ENCODE peak calls at places on chromosomes 7 and 10, in ten cellular contexts. One of them, this sample, is unnamed.
A peak's percentile ranks its signal among the peaks of the same experiment; 100 is the strongest.

GRCh38 chr7:50449501-50449880 is 659 bp downstream of the FIGNL1 start:
- DNase-seq in cardiac fibroblast: no peak
- DNase-seq in left lung: no peak
- DNase-seq in BJ: no peak
- DNase-seq in AG04450: no peak
- DNase-seq in CD8-positive, alpha-beta T cell: no peak
- DNase-seq in cardiac muscle cell: no peak
- DNase-seq in foreskin fibroblast: no peak
- DNase-seq in MM.1S: no peak
- DNase-seq in A673: peak; percentile 7
- DNase-seq in this sample: no peak

GRCh38 chr10:112613620-112614019 is 166.6 kb downstream of the VTI1A start:
- DNase-seq in left lung: no peak
- DNase-seq in AG04450: no peak
- DNase-seq in foreskin fibroblast: no peak
- DNase-seq in A673: no peak
- DNase-seq in cardiac muscle cell: no peak
- DNase-seq in BJ: no peak
- DNase-seq in MM.1S: no peak
- DNase-seq in cardiac fibroblast: no peak
- DNase-seq in CD8-positive, alpha-beta T cell: no peak
- DNase-seq in this sample: no peak

GRCh38 chr7:126157391-126157790 is 1095.3 kb downstream of the GRM8 start:
- DNase-seq in AG04450: no peak
- DNase-seq in left lung: no peak
- DNase-seq in A673: no peak
- DNase-seq in cardiac muscle cell: no peak
- DNase-seq in cardiac fibroblast: no peak
- DNase-seq in MM.1S: no peak
- DNase-seq in foreskin fibroblast: no peak
- DNase-seq in CD8-positive, alpha-beta T cell: no peak
- DNase-seq in BJ: no peak
- DNase-seq in this sample: no peak

GRCh38 chr7:70659263-70659662 is 472.7 kb upstream of the GALNT17 start:
- DNase-seq in left lung: no peak
- DNase-seq in CD8-positive, alpha-beta T cell: no peak
- DNase-seq in cardiac muscle cell: no peak
- DNase-seq in cardiac fibroblast: no peak
- DNase-seq in foreskin fibroblast: no peak
- DNase-seq in MM.1S: no peak
- DNase-seq in A673: no peak
- DNase-seq in BJ: no peak
- DNase-seq in AG04450: no peak
- DNase-seq in this sample: no peak

GRCh38 chr7:131610007-131610406 is 53.6 kb upstream of the PODXL start:
- DNase-seq in foreskin fibroblast: no peak
- DNase-seq in CD8-positive, alpha-beta T cell: no peak
- DNase-seq in cardiac fibroblast: no peak
- DNase-seq in A673: no peak
- DNase-seq in MM.1S: no peak
- DNase-seq in BJ: no peak
- DNase-seq in AG04450: no peak
- DNase-seq in left lung: no peak
- DNase-seq in cardiac muscle cell: no peak
- DNase-seq in this sample: no peak

GRCh38 chr7:39589323-39590111 is 23.3 kb downstream of the YAE1 start:
- DNase-seq in BJ: peak; percentile 70
- DNase-seq in CD8-positive, alpha-beta T cell: peak; percentile 34
- DNase-seq in foreskin fibroblast: peak; percentile 80
- DNase-seq in AG04450: no peak
- DNase-seq in A673: peak; percentile 60
- DNase-seq in MM.1S: peak; percentile 87
- DNase-seq in cardiac fibroblast: peak; percentile 98
- DNase-seq in cardiac muscle cell: peak; percentile 90
- DNase-seq in left lung: no peak
- DNase-seq in this sample: no peak

GRCh38 chr10:4691776-4692175 is 134.2 kb upstream of the AKR1E2 start:
- DNase-seq in BJ: no peak
- DNase-seq in MM.1S: no peak
- DNase-seq in A673: peak; percentile 81
- DNase-seq in CD8-positive, alpha-beta T cell: no peak
- DNase-seq in cardiac fibroblast: peak; percentile 75
- DNase-seq in AG04450: no peak
- DNase-seq in left lung: no peak
- DNase-seq in cardiac muscle cell: peak; percentile 58
- DNase-seq in foreskin fibroblast: peak; percentile 62
- DNase-seq in this sample: no peak

GRCh38 chr7:26625286-26625685 is 239.1 kb downstream of the SKAP2 start:
- DNase-seq in foreskin fibroblast: no peak
- DNase-seq in left lung: no peak
- DNase-seq in cardiac muscle cell: no peak
- DNase-seq in BJ: no peak
- DNase-seq in CD8-positive, alpha-beta T cell: no peak
- DNase-seq in cardiac fibroblast: no peak
- DNase-seq in A673: no peak
- DNase-seq in AG04450: no peak
- DNase-seq in MM.1S: no peak
- DNase-seq in this sample: no peak

GRCh38 chr7:82428186-82428961 is 15.2 kb downstream of the CACNA2D1 start:
- DNase-seq in A673: no peak
- DNase-seq in cardiac muscle cell: peak; percentile 73
- DNase-seq in AG04450: peak; percentile 49
- DNase-seq in MM.1S: no peak
- DNase-seq in BJ: peak; percentile 37
- DNase-seq in CD8-positive, alpha-beta T cell: no peak
- DNase-seq in cardiac fibroblast: peak; percentile 72
- DNase-seq in left lung: no peak
- DNase-seq in foreskin fibroblast: peak; percentile 79
- DNase-seq in this sample: no peak

GRCh38 chr10:50417906-50418697 is 166.8 kb upstream of the ASAH2 start:
- DNase-seq in cardiac muscle cell: peak; percentile 85
- DNase-seq in A673: peak; percentile 85
- DNase-seq in MM.1S: no peak
- DNase-seq in foreskin fibroblast: peak; percentile 93
- DNase-seq in BJ: peak; percentile 69
- DNase-seq in AG04450: peak; percentile 46
- DNase-seq in CD8-positive, alpha-beta T cell: peak; percentile 11
- DNase-seq in left lung: peak; percentile 88
- DNase-seq in cardiac fibroblast: peak; percentile 94
- DNase-seq in this sample: no peak

GRCh38 chr10:110350812-110351211 is 46.1 kb upstream of the SMNDC1 start:
- DNase-seq in AG04450: no peak
- DNase-seq in left lung: no peak
- DNase-seq in CD8-positive, alpha-beta T cell: no peak
- DNase-seq in MM.1S: no peak
- DNase-seq in cardiac muscle cell: no peak
- DNase-seq in foreskin fibroblast: no peak
- DNase-seq in A673: no peak
- DNase-seq in cardiac fibroblast: no peak
- DNase-seq in BJ: no peak
- DNase-seq in this sample: no peak

GRCh38 chr7:97555845-97556431 is 175.9 kb upstream of the TAC1 start:
- DNase-seq in cardiac muscle cell: no peak
- DNase-seq in foreskin fibroblast: no peak
- DNase-seq in MM.1S: no peak
- DNase-seq in left lung: no peak
- DNase-seq in AG04450: no peak
- DNase-seq in BJ: no peak
- DNase-seq in A673: no peak
- DNase-seq in cardiac fibroblast: peak; percentile 14
- DNase-seq in CD8-positive, alpha-beta T cell: no peak
- DNase-seq in this sample: peak; percentile 71

DNA sequence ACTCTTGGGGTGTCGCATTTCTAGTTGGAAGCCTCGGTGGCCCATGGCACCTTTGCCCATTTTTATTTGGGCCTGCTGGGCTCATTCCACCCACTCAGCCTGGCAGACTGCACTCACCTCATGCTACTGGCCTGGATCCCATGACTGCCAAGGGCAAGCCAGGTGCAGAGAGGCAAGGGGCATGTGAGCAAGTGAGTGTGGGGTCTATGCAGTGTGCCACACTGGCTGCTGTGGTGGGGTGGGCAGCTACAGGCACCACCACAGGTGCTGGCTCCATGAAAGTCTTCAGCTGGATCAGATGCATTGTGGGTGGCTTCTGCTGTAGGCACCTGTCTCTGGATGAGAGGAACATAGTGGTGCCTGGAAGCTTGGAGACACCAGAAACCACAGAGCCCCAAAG is 220.8 kb downstream of the POLR1F start:
- DNase-seq in cardiac fibroblast: no peak
- DNase-seq in A673: no peak
- DNase-seq in foreskin fibroblast: no peak
- DNase-seq in CD8-positive, alpha-beta T cell: no peak
- DNase-seq in left lung: no peak
- DNase-seq in AG04450: no peak
- DNase-seq in cardiac muscle cell: no peak
- DNase-seq in BJ: no peak
- DNase-seq in MM.1S: no peak
- DNase-seq in this sample: no peak
- H3K4me3 ChIP-seq in cardiac fibroblast: no peak overlapping the region
- H3K4me3 ChIP-seq in A673: no peak overlapping the region
- H3K4me3 ChIP-seq in foreskin fibroblast: no peak overlapping the region
- H3K4me3 ChIP-seq in CD8-positive, alpha-beta T cell: no peak overlapping the region
- H3K4me3 ChIP-seq in left lung: no peak overlapping the region
- H3K4me3 ChIP-seq in AG04450: no peak overlapping the region
- H3K4me3 ChIP-seq in cardiac muscle cell: no peak overlapping the region
- H3K4me3 ChIP-seq in BJ: no peak overlapping the region
- H3K4me3 ChIP-seq in MM.1S: no peak overlapping the region
- H3K4me3 ChIP-seq in this sample: no peak overlapping the region

GRCh38 chr7:158759749-158760444 is 55.3 kb upstream of the NCAPG2 start:
- DNase-seq in A673: no peak
- DNase-seq in CD8-positive, alpha-beta T cell: no peak
- DNase-seq in AG04450: no peak
- DNase-seq in cardiac fibroblast: no peak
- DNase-seq in foreskin fibroblast: no peak
- DNase-seq in left lung: no peak
- DNase-seq in cardiac muscle cell: no peak
- DNase-seq in BJ: no peak
- DNase-seq in MM.1S: no peak
- DNase-seq in this sample: no peak

GRCh38 chr7:158759245-158759614 is 54.6 kb upstream of the NCAPG2 start:
- DNase-seq in cardiac muscle cell: no peak
- DNase-seq in left lung: no peak
- DNase-seq in AG04450: no peak
- DNase-seq in CD8-positive, alpha-beta T cell: no peak
- DNase-seq in cardiac fibroblast: no peak
- DNase-seq in foreskin fibroblast: no peak
- DNase-seq in MM.1S: no peak
- DNase-seq in BJ: no peak
- DNase-seq in A673: no peak
- DNase-seq in this sample: no peak

GRCh38 chr7:158760445-158760764 is 55.8 kb upstream of the NCAPG2 start:
- DNase-seq in foreskin fibroblast: no peak
- DNase-seq in A673: no peak
- DNase-seq in MM.1S: no peak
- DNase-seq in BJ: no peak
- DNase-seq in AG04450: no peak
- DNase-seq in left lung: no peak
- DNase-seq in cardiac muscle cell: no peak
- DNase-seq in CD8-positive, alpha-beta T cell: no peak
- DNase-seq in cardiac fibroblast: no peak
- DNase-seq in this sample: no peak

GRCh38 chr7:158761945-158762344 is 57.3 kb upstream of the NCAPG2 start:
- DNase-seq in MM.1S: no peak
- DNase-seq in A673: no peak
- DNase-seq in foreskin fibroblast: no peak
- DNase-seq in left lung: no peak
- DNase-seq in AG04450: no peak
- DNase-seq in BJ: no peak
- DNase-seq in cardiac muscle cell: no peak
- DNase-seq in cardiac fibroblast: no peak
- DNase-seq in CD8-positive, alpha-beta T cell: no peak
- DNase-seq in this sample: no peak

GRCh38 chr7:158760936-158761335 is 56.3 kb upstream of the NCAPG2 start:
- DNase-seq in CD8-positive, alpha-beta T cell: no peak
- DNase-seq in foreskin fibroblast: no peak
- DNase-seq in A673: no peak
- DNase-seq in BJ: no peak
- DNase-seq in left lung: no peak
- DNase-seq in cardiac muscle cell: no peak
- DNase-seq in AG04450: no peak
- DNase-seq in MM.1S: no peak
- DNase-seq in cardiac fibroblast: no peak
- DNase-seq in this sample: no peak
- TF ChIP-seq CTCF in CD8-positive, alpha-beta T cell: peak; percentile 17
- TF ChIP-seq CTCF in foreskin fibroblast: peak; percentile 9
- TF ChIP-seq CTCF in A673: peak; percentile 36
- TF ChIP-seq CTCF in BJ: peak; percentile 22
- TF ChIP-seq CTCF in left lung: no peak
- TF ChIP-seq CTCF in cardiac muscle cell: peak; percentile 6
- TF ChIP-seq CTCF in AG04450: peak; percentile 24
- TF ChIP-seq CTCF in MM.1S: no peak
- TF ChIP-seq CTCF in cardiac fibroblast: peak; percentile 8
- TF ChIP-seq CTCF in this sample: peak; percentile 25

GRCh38 chr7:41006591-41006990 is 696.3 kb downstream of the INHBA start:
- DNase-seq in AG04450: no peak
- DNase-seq in left lung: no peak
- DNase-seq in CD8-positive, alpha-beta T cell: no peak
- DNase-seq in cardiac fibroblast: peak; percentile 81
- DNase-seq in BJ: no peak
- DNase-seq in foreskin fibroblast: peak; percentile 52
- DNase-seq in A673: no peak
- DNase-seq in MM.1S: no peak
- DNase-seq in cardiac muscle cell: peak; percentile 40
- DNase-seq in this sample: peak; percentile 50
- H3K4me3 ChIP-seq in AG04450: no peak overlapping the region
- H3K4me3 ChIP-seq in left lung: no peak overlapping the region
- H3K4me3 ChIP-seq in CD8-positive, alpha-beta T cell: no peak overlapping the region
- H3K4me3 ChIP-seq in cardiac fibroblast: no peak overlapping the region
- H3K4me3 ChIP-seq in BJ: no peak overlapping the region
- H3K4me3 ChIP-seq in foreskin fibroblast: no peak overlapping the region
- H3K4me3 ChIP-seq in A673: no peak overlapping the region
- H3K4me3 ChIP-seq in MM.1S: no peak overlapping the region
- H3K4me3 ChIP-seq in cardiac muscle cell: no peak overlapping the region
- H3K4me3 ChIP-seq in this sample: no peak overlapping the region

DNA sequence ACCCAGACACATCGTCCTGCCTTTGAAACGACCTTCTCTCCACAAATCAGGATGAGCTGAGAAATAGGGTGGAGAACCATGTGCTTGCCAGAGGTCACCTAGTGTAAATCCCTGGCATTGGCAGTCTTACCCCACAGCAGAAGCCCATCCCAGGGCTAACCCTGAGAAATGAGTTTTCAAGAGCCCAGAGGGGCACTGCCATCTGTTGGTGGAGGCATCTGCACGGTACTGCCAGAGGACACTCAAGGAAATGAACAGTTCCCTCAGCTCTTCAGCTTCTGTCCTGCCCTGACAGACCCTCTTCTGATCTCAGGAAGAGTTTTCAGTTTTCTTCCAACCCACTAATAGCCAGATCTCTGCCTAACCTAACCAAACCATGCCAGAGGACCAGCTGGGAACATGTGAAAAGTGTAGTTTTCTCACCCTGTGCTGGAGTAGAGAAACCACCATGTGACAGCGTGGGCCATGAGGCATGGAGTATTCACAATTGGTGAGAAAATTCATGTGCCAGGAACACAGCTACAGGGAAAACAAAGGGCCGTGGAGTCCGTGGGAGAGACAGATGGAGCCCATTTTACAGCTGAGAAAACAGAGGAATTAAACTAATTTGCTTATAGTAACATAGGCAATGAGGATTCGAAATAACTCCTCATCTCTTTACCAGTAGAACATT is 37.7 kb upstream of the ITPRID1 start:
- DNase-seq in MM.1S: no peak
- DNase-seq in CD8-positive, alpha-beta T cell: no peak
- DNase-seq in AG04450: no peak
- DNase-seq in A673: no peak
- DNase-seq in cardiac fibroblast: no peak
- DNase-seq in cardiac muscle cell: no peak
- DNase-seq in foreskin fibroblast: no peak
- DNase-seq in BJ: no peak
- DNase-seq in left lung: no peak
- DNase-seq in this sample: no peak
- TF ChIP-seq CTCF in MM.1S: no peak
- TF ChIP-seq CTCF in CD8-positive, alpha-beta T cell: no peak
- TF ChIP-seq CTCF in AG04450: no peak
- TF ChIP-seq CTCF in A673: peak; percentile 42
- TF ChIP-seq CTCF in cardiac fibroblast: no peak
- TF ChIP-seq CTCF in cardiac muscle cell: no peak
- TF ChIP-seq CTCF in foreskin fibroblast: no peak
- TF ChIP-seq CTCF in BJ: no peak
- TF ChIP-seq CTCF in left lung: no peak
- TF ChIP-seq CTCF in this sample: peak; percentile 19

This sample was measured in LNCaP clone FGC.